ENCODE peak calls at places on chromosomes 3 and 15, in five cellular contexts. S is cardiac muscle cell, R is right atrium auricular region, Y is breast epithelium, T is colonic mucosa. K is an unnamed sample. For H3K4me1 and H3K9me3, the result is how much of the 10 kb centered on the place peaks cover.

GRCh38 chr3:159783780-159784747 is 204.6 kb upstream of the IL12A start:
- DNase-seq in Y (no peak), T (no peak), R (no peak), S (no peak), K (no peak)

GRCh38 chr3:24773798-24774197 is 279.1 kb upstream of the THRB start:
- DNase-seq in S (peak), R (no peak), T (peak), Y (no peak), K (no peak)

GRCh38 chr15:76998661-76999285 is 3.8 kb downstream of the PSTPIP1 start:
- DNase-seq in T (no peak), R (no peak), Y (no peak), S (no peak), K (no peak)

GRCh38 chr3:187737401-187738088 is 7.7 kb downstream of the BCL6 start:
- DNase-seq in S (peak), Y (peak), R (peak), T (peak), K (no peak)

GRCh38 chr3:20288050-20288449 is 102.0 kb upstream of the SGO1 start:
- DNase-seq in R (no peak), S (no peak), Y (no peak), T (no peak), K (no peak)

GRCh38 chr15:74835312-74835823 is 7.6 kb downstream of the ULK3 start:
- DNase-seq in S (peak), T (peak), Y (no peak), R (peak), K (no peak)

GRCh38 chr3:179005706-179006105 is 65.9 kb downstream of the ZMAT3 start:
- DNase-seq in R (no peak), T (no peak), S (no peak), Y (no peak), K (no peak)

GRCh38 chr3:123872621-123873020 is 11.5 kb downstream of the MYLK start:
- DNase-seq in R (no peak), S (no peak), T (no peak), Y (no peak), K (no peak)

GRCh38 chr3:197906850-197907187 is 43.2 kb upstream of the RPL35A start:
- DNase-seq in T (no peak), Y (no peak), S (no peak), R (no peak), K (no peak)

GRCh38 chr3:152011812-152012735 is 138.6 kb downstream of the SUCNR1 start:
- DNase-seq in S (no peak), R (no peak), T (no peak), Y (no peak), K (no peak)

GRCh38 chr3:10292505-10293419 is at the start of gene GHRL:
- DNase-seq in Y (no peak), T (no peak), R (no peak), S (peak), K (no peak)

GRCh38 chr3:194381460-194381875 is 11.9 kb upstream of the LRRC15 start:
- DNase-seq in S (no peak), R (no peak), Y (no peak), T (no peak), K (no peak)

GRCh38 chr15:75654201-75654907 is 6.6 kb downstream of the SNX33 start:
- DNase-seq in T (no peak), Y (no peak), S (no peak), R (no peak), K (no peak)

GRCh38 chr3:108125550-108126071 is 34.8 kb upstream of the CD47 start:
- DNase-seq in R (no peak), S (no peak), T (no peak), Y (no peak), K (peak)

GRCh38 chr15:43329222-43329959 is 982 bp downstream of the LCMT2 start:
- DNase-seq in Y (no peak), T (peak), R (no peak), S (peak), K (peak)

GRCh38 chr3:52406231-52406661 is 38.7 kb downstream of the SEMA3G start:
- DNase-seq in S (no peak), R (no peak), T (peak), Y (no peak), K (no peak)

GRCh38 chr3:66803206-66803605 is 194.9 kb upstream of the KBTBD8 start:
- DNase-seq in S (no peak), R (no peak), T (no peak), Y (no peak), K (no peak)

GRCh38 chr3:48456466-48456865 is 9.9 kb downstream of the ATRIP start:
- DNase-seq in T (no peak), S (no peak), Y (no peak), R (no peak), K (no peak)

GRCh38 chr3:65060904-65061303 is 373.1 kb upstream of the ADAMTS9 start:
- DNase-seq in S (no peak), T (no peak), R (no peak), Y (no peak), K (no peak)

GRCh38 chr15:89356634-89357298 is 22.1 kb upstream of the POLG start:
- DNase-seq in S (no peak), T (no peak), R (no peak), Y (no peak), K (no peak)

GRCh38 chr3:114299421-114299820 is 5.6 kb downstream of the TIGIT start:
- DNase-seq in Y (no peak), S (peak), T (no peak), R (no peak), K (no peak)

GRCh38 chr3:47716656-47717055 is 65.0 kb downstream of the SMARCC1 start:
- DNase-seq in S (peak), R (no peak), T (no peak), Y (no peak), K (no peak)

GRCh38 chr3:79461129-79461792 is 306.5 kb downstream of the ROBO1 start:
- DNase-seq in Y (no peak), S (no peak), T (no peak), R (no peak), K (no peak)

GRCh38 chr3:8198605-8199004 is 303.0 kb upstream of the LMCD1 start:
- DNase-seq in T (no peak), S (no peak), R (no peak), Y (no peak), K (no peak)

GRCh38 chr3:24012589-24013257 is 67.6 kb downstream of the NR1D2 start:
- DNase-seq in S (no peak), Y (no peak), T (no peak), R (no peak), K (no peak)

GRCh38 chr3:13203398-13204176 is 130.4 kb upstream of the IQSEC1 start:
- DNase-seq in R (no peak), Y (peak), S (no peak), T (no peak), K (no peak)

GRCh38 chr3:76943671-76944070 is 96.2 kb upstream of the ROBO2 start:
- DNase-seq in S (no peak), Y (no peak), R (no peak), T (no peak), K (no peak)

GRCh38 chr15:66023322-66023972 is 154.2 kb downstream of the RAB11A start:
- DNase-seq in Y (no peak), R (no peak), S (no peak), T (no peak), K (no peak)

GRCh38 chr3:126348308-126348920 is 8.8 kb downstream of the KLF15 start:
- DNase-seq in T (peak), S (peak), R (peak), Y (no peak), K (no peak)
- H3K4me1 ChIP-seq in T (under half), S (under half), R (under half), Y (under half), K (under half)

DNA sequence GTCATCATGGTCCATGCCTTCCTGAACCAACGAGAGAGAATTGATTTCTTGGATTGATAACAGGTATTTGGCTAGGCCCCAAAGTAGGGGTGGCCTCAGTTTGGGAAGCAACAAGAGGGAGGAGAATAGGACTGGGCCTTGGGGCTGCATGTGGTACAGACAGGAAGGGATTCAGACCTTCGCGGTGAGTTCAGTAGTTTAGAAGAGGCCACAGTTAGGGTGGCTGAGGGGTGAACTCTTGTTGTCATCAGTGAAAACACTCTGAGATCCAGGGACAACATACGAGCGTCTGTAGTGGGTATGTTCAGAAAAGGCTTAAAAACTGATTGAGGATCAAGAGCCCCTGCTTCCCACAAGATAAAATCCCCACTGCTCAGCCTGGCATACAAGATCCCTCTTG is 220.9 kb upstream of the TLE3 start:
- DNase-seq in S (no peak), R (peak), Y (no peak), T (no peak), K (no peak)
- H3K4me3 ChIP-seq in S (no peak), R (no peak), Y (no peak), T (no peak), K (no peak)

DNA sequence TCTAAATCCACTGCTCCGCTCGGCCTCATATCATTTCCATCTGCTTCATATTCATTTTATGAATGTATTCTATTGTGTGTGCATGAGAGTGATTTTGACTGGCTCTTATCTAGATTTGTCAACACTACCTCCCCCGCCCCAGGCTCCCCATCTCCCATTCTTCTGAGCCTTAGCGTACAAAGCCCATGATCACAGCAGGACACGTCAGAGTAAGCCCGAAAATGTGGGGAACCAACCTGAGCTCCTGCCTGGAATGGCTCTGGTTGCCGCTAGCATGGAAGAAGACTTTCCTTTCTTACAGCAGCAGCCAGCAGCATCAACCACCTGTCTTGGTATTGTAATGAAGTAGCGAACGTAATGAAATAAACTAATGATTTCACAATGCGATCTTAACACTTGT is 61.4 kb downstream of the GABRB3 start:
- DNase-seq in Y (no peak), T (no peak), R (no peak), S (no peak), K (no peak)
- H3K9me3 ChIP-seq in Y (under half), T (under half), R (under half), S (under half), K (under half)

DNA sequence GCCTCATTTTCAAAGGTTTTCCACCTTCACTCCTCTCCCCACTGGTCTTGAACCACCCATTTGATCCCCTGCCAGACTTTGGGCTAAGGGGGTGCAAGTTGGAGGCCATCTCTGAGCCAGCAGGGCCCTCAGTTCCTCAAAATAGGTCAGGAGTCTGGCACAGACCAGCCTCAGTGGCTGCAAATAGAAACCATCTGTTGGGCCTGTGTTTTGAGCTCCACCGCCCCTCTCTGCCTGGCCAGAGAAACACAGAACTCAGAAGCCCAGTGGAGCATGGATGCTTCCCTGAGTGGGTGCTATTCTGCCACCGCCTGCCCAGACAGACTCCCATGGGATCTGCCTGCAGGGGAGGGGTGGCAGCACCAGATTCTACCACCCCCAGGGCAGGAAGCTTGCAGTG is 56.3 kb downstream of the CORO2B start:
- DNase-seq in S (no peak), R (no peak), T (no peak), Y (no peak), K (no peak)
- H3K4me1 ChIP-seq in S (under half), R (under half), T (under half), Y (under half), K (under half)